ENCODE peak calls at places on chromosomes 12 and 14, in six cellular contexts. Z, N, C, E, X and P are unnamed samples.
A peak's percentile ranks its signal among the peaks of the same experiment; 100 is the strongest.

GRCh38 chr14:28321475-28322244 is 444.9 kb upstream of the FOXG1 start:
- DNase-seq in Z (no peak), N (no peak), C (no peak), E (no peak), X (no peak), P (no peak)

GRCh38 chr14:29236401-29236800 is 469.8 kb downstream of the FOXG1 start:
- DNase-seq in Z (no peak), N (no peak), C (no peak), E (no peak), X (no peak), P (no peak)

GRCh38 chr12:120118710-120119097 is 2.2 kb upstream of the RAB35 start:
- DNase-seq in Z (no peak), N (no peak), C (no peak), E (peak; percentile 89), X (peak; percentile 52), P (peak; percentile 41)

GRCh38 chr14:22928237-22929103 is 706 bp downstream of the PRMT5 start:
- DNase-seq in Z (no peak), N (no peak), C (no peak), E (no peak), X (no peak), P (no peak)

GRCh38 chr12:94677778-94678177 is 27.4 kb upstream of the TMCC3 start:
- DNase-seq in Z (no peak), N (no peak), C (no peak), E (no peak), X (no peak), P (no peak)

GRCh38 chr12:52070243-52070925 is 606 bp downstream of the ATG101 start:
- DNase-seq in Z (no peak), N (no peak), C (no peak), E (no peak), X (no peak), P (no peak)

GRCh38 chr12:66885115-66885875 is 206.4 kb upstream of the GRIP1 start:
- DNase-seq in Z (no peak), N (no peak), C (no peak), E (no peak), X (no peak), P (no peak)

GRCh38 chr14:99689266-99690236 is 5.5 kb downstream of the CYP46A1 start:
- DNase-seq in Z (peak; percentile 3), N (no peak), C (no peak), E (no peak), X (no peak), P (no peak)

GRCh38 chr12:85179680-85180300 is 100.2 kb upstream of the ALX1 start:
- DNase-seq in Z (no peak), N (no peak), C (no peak), E (no peak), X (no peak), P (no peak)

GRCh38 chr14:101657372-101657771 is 96.1 kb downstream of the DIO3 start:
- DNase-seq in Z (no peak), N (no peak), C (no peak), E (no peak), X (no peak), P (no peak)

GRCh38 chr14:94665121-94665520 is 52.9 kb downstream of the SERPINA3 start:
- DNase-seq in Z (no peak), N (no peak), C (no peak), E (peak; percentile 90), X (no peak), P (no peak)

GRCh38 chr14:73457050-73457934 is 1.1 kb downstream of the NUMB start:
- DNase-seq in Z (peak; percentile 27), N (peak; percentile 46), C (no peak), E (peak; percentile 33), X (no peak), P (peak; percentile 55)

GRCh38 chr12:88207921-88208640 is 66.0 kb downstream of the TMTC3 start:
- DNase-seq in Z (no peak), N (no peak), C (no peak), E (peak; percentile 90), X (no peak), P (no peak)

GRCh38 chr14:102568115-102568614 is 24.3 kb upstream of the RCOR1 start:
- DNase-seq in Z (no peak), N (no peak), C (no peak), E (no peak), X (peak; percentile 52), P (peak; percentile 77)

GRCh38 chr12:1837541-1838206 is 17.3 kb downstream of the LRTM2 start:
- DNase-seq in Z (no peak), N (no peak), C (no peak), E (peak; percentile 7), X (peak; percentile 90), P (no peak)

GRCh38 chr14:68884031-68885030 is 91.5 kb upstream of the ZFP36L1 start:
- DNase-seq in Z (peak; percentile 36), N (peak; percentile 68), C (no peak), E (peak; percentile 86), X (peak; percentile 44), P (no peak)

GRCh38 chr12:131457331-131458047 is 253.4 kb upstream of the SFSWAP start:
- DNase-seq in Z (no peak), N (no peak), C (no peak), E (no peak), X (no peak), P (no peak)

GRCh38 chr14:51014086-51014485 is 69.8 kb upstream of the PYGL start:
- DNase-seq in Z (no peak), N (peak; percentile 75), C (no peak), E (peak; percentile 87), X (no peak), P (no peak)

GRCh38 chr14:59704054-59704453 is 127.4 kb upstream of the CCDC175 start:
- DNase-seq in Z (no peak), N (no peak), C (no peak), E (no peak), X (no peak), P (no peak)

GRCh38 chr14:59905193-59905592 is 14.8 kb upstream of the LRRC9 start:
- DNase-seq in Z (no peak), N (no peak), C (no peak), E (no peak), X (no peak), P (no peak)

GRCh38 chr14:101226603-101227425 is 323.3 kb upstream of the RTL1 start:
- DNase-seq in Z (no peak), N (no peak), C (no peak), E (no peak), X (peak; percentile 72), P (peak; percentile 14)

GRCh38 chr12:69555461-69555860 is 29.8 kb upstream of the CCT2 start:
- DNase-seq in Z (no peak), N (no peak), C (no peak), E (peak; percentile 94), X (no peak), P (no peak)

GRCh38 chr14:64919215-64919614 is 5.0 kb downstream of the CHURC1 start:
- DNase-seq in Z (no peak), N (no peak), C (no peak), E (no peak), X (no peak), P (no peak)

GRCh38 chr12:117143008-117143532 is 43.9 kb upstream of the TESC start:
- DNase-seq in Z (no peak), N (no peak), C (no peak), E (no peak), X (peak; percentile 92), P (no peak)

GRCh38 chr14:60723218-60724079 is 702 bp downstream of the SIX4 start:
- DNase-seq in Z (peak; percentile 43), N (peak; percentile 27), C (no peak), E (peak; percentile 63), X (no peak), P (no peak)

GRCh38 chr12:401235-402126 is at the start of gene CCDC77:
- DNase-seq in Z (peak; percentile 86), N (peak; percentile 90), C (peak; percentile 77), E (peak; percentile 86), X (peak; percentile 89), P (peak; percentile 96)

GRCh38 chr12:46499226-46499625 is 126.7 kb upstream of the SLC38A2 start:
- DNase-seq in Z (no peak), N (no peak), C (no peak), E (no peak), X (no peak), P (no peak)

GRCh38 chr12:68623984-68624383 is 13.3 kb downstream of the RAP1B start:
- DNase-seq in Z (no peak), N (no peak), C (no peak), E (peak; percentile 74), X (no peak), P (no peak)